ENCODE peak calls at places on chromosome 7, in six cellular contexts. Y is SK-N-SH, N is neural progenitor cell, A is hepatocyte, Z is HCT116, J is PC-3. M is an unnamed sample.

GRCh38 chr7:150897502-150898474 is 45.5 kb downstream of the AOC1 start:
- DNase-seq in Y (no peak), N (no peak), A (no peak), Z (no peak), J (no peak), M (no peak)

GRCh38 chr7:141053626-141054025 is 20.2 kb upstream of the TMEM178B start:
- DNase-seq in Y (no peak), N (no peak), A (no peak), Z (no peak), J (no peak), M (no peak)

GRCh38 chr7:104793066-104793465 is 220.9 kb upstream of the KMT2E start:
- DNase-seq in Y (no peak), N (no peak), A (no peak), Z (no peak), J (no peak), M (no peak)

GRCh38 chr7:84906889-84907288 is 280.0 kb downstream of the SEMA3D start:
- DNase-seq in Y (no peak), N (no peak), A (no peak), Z (no peak), J (no peak), M (no peak)

GRCh38 chr7:132255898-132256297 is 320.4 kb downstream of the PLXNA4 start:
- DNase-seq in Y (peak), N (no peak), A (peak), Z (no peak), J (no peak), M (no peak)

GRCh38 chr7:111864291-111864976 is 302.1 kb upstream of the IMMP2L start:
- DNase-seq in Y (no peak), N (no peak), A (no peak), Z (no peak), J (no peak), M (no peak)

GRCh38 chr7:2001601-2002442 is 230.9 kb downstream of the MAD1L1 start:
- DNase-seq in Y (no peak), N (no peak), A (no peak), Z (no peak), J (no peak), M (no peak)

GRCh38 chr7:85025312-85025756 is 161.5 kb downstream of the SEMA3D start:
- DNase-seq in Y (no peak), N (no peak), A (no peak), Z (no peak), J (peak), M (no peak)

GRCh38 chr7:27156508-27156898 is at the start of gene HOXA7:
- DNase-seq in Y (peak), N (peak), A (no peak), Z (no peak), J (no peak), M (peak)

GRCh38 chr7:158383665-158384064 is 204.0 kb downstream of the PTPRN2 start:
- DNase-seq in Y (no peak), N (no peak), A (no peak), Z (no peak), J (no peak), M (no peak)

GRCh38 chr7:19122018-19122588 is 4.7 kb upstream of the TWIST1 start:
- DNase-seq in Y (peak), N (peak), A (no peak), Z (peak), J (peak), M (peak)

GRCh38 chr7:26688936-26689506 is 175.4 kb downstream of the SKAP2 start:
- DNase-seq in Y (no peak), N (no peak), A (no peak), Z (no peak), J (no peak), M (no peak)

DNA sequence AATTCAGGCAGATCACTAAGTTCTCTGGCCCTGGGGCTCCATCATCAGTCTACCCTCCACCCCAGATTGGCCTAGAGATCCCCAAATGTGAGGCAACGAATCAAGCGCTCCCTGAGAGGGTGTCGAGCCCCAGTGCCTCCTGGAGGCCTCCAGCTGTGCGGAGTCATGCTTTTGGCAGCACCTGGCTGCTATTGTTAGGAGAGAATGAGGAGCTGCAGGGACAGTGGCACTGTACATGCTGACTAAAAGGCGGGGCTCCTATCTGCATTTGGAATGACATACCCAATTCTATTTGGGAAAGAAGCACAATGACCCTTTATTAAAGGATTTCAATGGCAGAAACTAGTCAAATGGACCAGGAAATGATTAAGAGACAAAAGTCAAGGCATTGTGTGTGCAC is 161.8 kb downstream of the DPY19L1 start:
- DNase-seq in Y (no peak), N (peak), A (no peak), Z (no peak), J (no peak), M (no peak)
- TF ChIP-seq EZH2phosphoT487 in Y (no peak), N (no peak), A (no peak), Z (no peak), J (no peak), M (no peak)

GRCh38 chr7:121328508-121329459 is at the start of gene WNT16:
- DNase-seq in Y (peak), N (peak), A (no peak), Z (peak), J (no peak), M (peak)
- H3K4me2 ChIP-seq in Y (peak), N (peak), A (peak), Z (peak), J (no peak), M (peak)

DNA sequence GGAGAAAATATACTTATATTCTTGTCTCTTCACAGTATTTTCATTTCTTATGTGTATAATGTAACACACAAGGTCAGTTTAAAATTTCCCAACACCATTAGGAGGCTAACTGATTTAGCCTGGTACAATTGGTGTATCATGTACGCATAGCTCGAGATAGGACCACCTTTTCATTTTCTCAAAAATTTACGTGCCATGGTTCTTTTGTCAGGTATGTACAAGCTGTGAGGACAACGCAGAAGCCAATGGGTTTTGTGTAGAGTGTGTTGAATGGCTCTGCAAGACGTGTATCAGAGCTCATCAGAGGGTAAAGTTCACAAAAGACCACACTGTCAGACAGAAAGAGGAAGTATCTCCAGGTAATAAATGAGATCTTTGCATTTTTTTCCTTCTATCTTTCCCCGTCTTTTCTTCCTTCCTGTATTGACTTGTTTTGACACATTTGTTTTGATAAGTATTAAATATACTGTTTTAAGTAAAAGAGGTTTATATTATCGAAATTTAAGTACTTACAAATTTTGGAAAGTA is 55.0 kb downstream of the TRIM24 start:
- DNase-seq in Y (no peak), N (no peak), A (no peak), Z (no peak), J (no peak), M (no peak)
- TF ChIP-seq EZH2phosphoT487 in Y (no peak), N (no peak), A (no peak), Z (no peak), J (no peak), M (no peak)

GRCh38 chr7:50352282-50352681 is 47.8 kb downstream of the IKZF1 start:
- DNase-seq in Y (no peak), N (no peak), A (no peak), Z (no peak), J (no peak), M (no peak)

GRCh38 chr7:50353201-50353600 is 48.7 kb downstream of the IKZF1 start:
- DNase-seq in Y (no peak), N (no peak), A (no peak), Z (no peak), J (no peak), M (no peak)

GRCh38 chr7:50356212-50356944 is 51.9 kb downstream of the IKZF1 start:
- DNase-seq in Y (no peak), N (no peak), A (no peak), Z (no peak), J (no peak), M (no peak)

GRCh38 chr7:50355817-50356178 is 51.3 kb downstream of the IKZF1 start:
- DNase-seq in Y (no peak), N (no peak), A (peak), Z (no peak), J (no peak), M (peak)

DNA sequence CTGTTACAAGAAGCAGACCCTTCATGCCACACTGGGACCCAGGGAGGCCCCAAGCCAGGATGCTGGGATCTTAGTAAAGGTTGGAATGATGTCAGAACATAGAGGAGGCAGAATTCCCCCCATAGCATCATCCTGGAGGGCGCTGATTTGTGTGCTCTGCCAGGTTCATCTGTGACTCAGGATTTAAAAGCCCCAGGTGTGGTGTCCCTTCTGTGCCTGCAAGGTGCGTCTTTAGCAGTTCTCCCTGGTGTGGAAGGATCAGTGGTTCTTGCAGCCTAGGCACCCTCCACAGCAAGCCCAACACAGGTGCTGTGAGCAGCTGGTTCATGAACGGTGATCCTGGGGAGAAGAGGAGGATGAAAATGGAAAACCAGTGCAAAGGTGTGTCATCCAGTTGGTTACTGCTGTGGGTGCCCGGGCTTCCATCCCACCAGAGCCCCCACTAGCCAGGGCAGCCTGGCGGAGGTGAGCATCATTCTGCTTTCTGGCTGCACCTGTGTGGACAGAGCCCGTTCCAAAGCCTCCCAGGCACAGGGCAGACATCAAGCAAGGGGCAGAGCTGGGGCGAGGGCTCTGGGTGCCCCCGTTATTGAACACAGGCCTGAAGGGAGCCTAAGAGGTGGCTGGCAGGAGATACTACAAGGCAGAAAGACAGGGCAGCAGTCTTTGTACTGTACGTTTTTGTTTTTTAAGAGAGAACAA is 49.5 kb downstream of the IKZF1 start:
- DNase-seq in Y (no peak), N (no peak), A (no peak), Z (no peak), J (no peak), M (no peak)
- H3K4me2 ChIP-seq in Y (no peak), N (no peak), A (no peak), Z (no peak), J (no peak), M (no peak)

GRCh38 chr7:17403996-17404395 is 105.5 kb downstream of the AHR start:
- DNase-seq in Y (no peak), N (no peak), A (no peak), Z (no peak), J (no peak), M (no peak)
- TF ChIP-seq EZH2phosphoT487 in Y (no peak), N (no peak), A (no peak), Z (no peak), J (no peak), M (no peak)

GRCh38 chr7:3956949-3957348 is 655.9 kb downstream of the SDK1 start:
- DNase-seq in Y (no peak), N (no peak), A (no peak), Z (no peak), J (no peak), M (no peak)

GRCh38 chr7:3959364-3959763 is 658.3 kb downstream of the SDK1 start:
- DNase-seq in Y (no peak), N (no peak), A (no peak), Z (no peak), J (no peak), M (no peak)

GRCh38 chr7:3955751-3956696 is 655.0 kb downstream of the SDK1 start:
- DNase-seq in Y (no peak), N (no peak), A (peak), Z (no peak), J (peak), M (no peak)

GRCh38 chr7:3960045-3960772 is 659.2 kb downstream of the SDK1 start:
- DNase-seq in Y (no peak), N (no peak), A (no peak), Z (no peak), J (no peak), M (no peak)

DNA sequence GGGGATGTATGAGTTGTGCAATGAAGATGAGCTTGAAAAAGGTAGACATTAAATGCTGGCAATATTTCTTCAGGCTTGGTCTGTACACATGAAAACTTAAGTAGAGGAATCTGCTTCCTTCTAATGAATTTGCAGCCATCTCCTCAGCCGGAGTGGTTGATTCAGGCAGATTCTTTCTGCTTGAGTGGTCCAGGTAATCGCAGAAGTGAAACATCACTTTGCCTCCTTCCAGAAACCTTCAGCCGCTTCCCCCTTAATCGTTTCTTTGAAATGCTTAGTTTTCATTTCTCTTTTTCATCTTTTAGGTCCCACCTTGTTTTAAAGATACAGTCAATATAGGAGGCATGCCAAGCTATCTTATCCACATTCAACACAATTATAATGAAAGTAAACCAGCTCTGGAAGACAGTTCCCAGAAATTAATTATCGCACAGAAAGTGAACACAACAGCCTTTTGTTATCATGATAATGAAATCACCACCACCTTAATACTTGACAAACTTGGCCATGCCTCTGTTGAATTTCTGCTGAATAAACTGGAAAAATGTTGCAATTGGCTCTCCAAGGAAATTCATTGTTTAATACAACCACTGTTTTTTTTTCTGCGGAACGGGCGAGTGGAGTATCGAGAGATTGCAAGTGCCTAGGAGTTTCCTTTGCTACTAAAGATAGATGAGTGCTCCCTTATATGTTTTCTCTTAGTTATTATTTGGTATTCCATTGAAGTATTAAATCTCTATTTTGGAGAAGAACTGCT is 656.9 kb downstream of the SDK1 start:
- DNase-seq in Y (no peak), N (no peak), A (no peak), Z (no peak), J (no peak), M (no peak)
- H3K4me2 ChIP-seq in Y (no peak), N (no peak), A (no peak), Z (no peak), J (no peak), M (no peak)

GRCh38 chr7:47153571-47153970 is 428.3 kb downstream of the TNS3 start:
- DNase-seq in Y (no peak), N (peak), A (peak), Z (no peak), J (no peak), M (peak)
- TF ChIP-seq EZH2phosphoT487 in Y (no peak), N (no peak), A (no peak), Z (no peak), J (no peak), M (no peak)

GRCh38 chr7:117216010-117216409 is 106.8 kb downstream of the WNT2 start:
- DNase-seq in Y (no peak), N (no peak), A (no peak), Z (no peak), J (no peak), M (no peak)
- H3K4me2 ChIP-seq in Y (no peak), N (no peak), A (no peak), Z (no peak), J (no peak), M (no peak)

DNA sequence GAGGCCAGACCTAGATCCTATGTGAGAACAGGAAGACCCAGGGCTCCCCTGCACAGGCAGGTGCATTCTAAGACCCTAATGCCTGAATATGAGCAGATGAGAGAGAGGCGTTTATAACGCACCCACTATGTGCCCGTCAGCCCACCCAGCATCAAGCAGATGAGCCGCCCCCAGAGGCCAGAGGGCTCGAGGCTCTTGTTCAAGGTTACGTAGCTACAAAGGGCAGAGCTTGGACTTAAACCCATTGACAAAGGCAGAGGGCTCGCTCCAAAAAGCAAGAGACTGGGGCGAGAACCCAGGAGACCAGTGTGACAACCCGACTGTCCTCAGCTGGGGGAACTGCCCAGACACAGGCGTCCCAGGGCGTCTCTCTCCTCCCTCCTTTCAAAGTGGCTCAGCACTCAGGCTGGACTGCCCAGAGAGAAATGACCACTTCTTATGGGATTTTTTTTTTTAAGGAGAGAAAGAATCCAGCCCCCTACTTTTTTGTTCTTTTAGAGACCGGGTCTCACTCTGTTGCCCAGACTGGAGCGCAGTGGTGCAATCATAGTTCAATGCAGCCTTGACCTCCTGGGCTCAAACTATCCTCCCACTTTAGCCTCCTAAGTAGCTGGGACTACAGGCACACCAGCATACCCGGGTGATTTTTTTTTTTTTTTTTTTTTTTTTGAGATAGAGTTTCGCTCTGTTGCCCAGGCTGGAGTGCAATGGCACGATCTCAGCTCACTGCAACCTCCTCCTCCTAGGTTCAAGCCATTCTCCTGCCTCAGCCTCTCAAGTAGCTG is 40.1 kb downstream of the TNRC18 start:
- DNase-seq in Y (no peak), N (no peak), A (no peak), Z (no peak), J (no peak), M (no peak)
- TF ChIP-seq EZH2phosphoT487 in Y (no peak), N (no peak), A (no peak), Z (no peak), J (no peak), M (no peak)

DNA sequence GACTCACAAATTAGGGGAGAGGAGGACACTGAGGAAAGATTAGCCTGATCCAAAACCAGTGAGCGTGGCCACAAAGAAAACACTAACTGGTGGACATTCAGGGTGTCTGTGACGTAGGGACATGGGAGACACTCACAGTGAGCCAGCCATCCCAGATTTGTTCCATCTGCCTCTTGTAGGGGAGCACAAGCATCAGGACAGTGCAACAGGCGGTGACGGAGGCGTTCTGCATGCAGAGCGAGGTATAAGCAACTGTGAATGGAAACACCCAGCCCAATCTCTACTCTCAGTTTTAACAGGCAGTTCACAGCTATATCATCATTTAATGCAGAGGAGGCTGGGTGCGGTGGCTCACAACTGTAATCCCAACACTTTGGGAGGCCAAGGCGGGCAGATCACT is 52.8 kb upstream of the TOMM7 start:
- DNase-seq in Y (no peak), N (no peak), A (no peak), Z (no peak), J (no peak), M (no peak)
- H3K4me2 ChIP-seq in Y (no peak), N (no peak), A (no peak), Z (no peak), J (no peak), M (no peak)